ENCODE peak calls at places on chromosomes 3 and 15, in six cellular contexts. K is activated CD4-positive, CD25-positive, alpha-beta regulatory T cell; N is Right ventricle myocardium superior; S is heart left ventricle; F is COR-L47; E is HEK293T. D is an unnamed sample.

GRCh38 chr3:149390772-149391212 is 13.3 kb upstream of the TM4SF1 start:
- DNase-seq in E (no peak), K (no peak), N (no peak), F (no peak), S (no peak), D (no peak)

GRCh38 chr15:56537881-56538280 is 72.9 kb upstream of the MNS1 start:
- DNase-seq in E (no peak), N (peak; percentile 49), F (no peak), K (no peak), S (no peak), D (peak; percentile 43)

GRCh38 chr3:42028474-42028873 is 62.7 kb upstream of the TRAK1 start:
- DNase-seq in F (no peak), E (no peak), K (no peak), N (no peak), S (no peak), D (no peak)

GRCh38 chr3:113968986-113969385 is 21.2 kb downstream of the ZDHHC23 start:
- DNase-seq in N (no peak), S (no peak), E (no peak), F (no peak), K (no peak), D (no peak)

GRCh38 chr15:77506311-77507150 is 85.8 kb downstream of the HMG20A start:
- DNase-seq in K (no peak), F (no peak), E (no peak), N (peak; percentile 88), S (peak; percentile 90), D (no peak)

GRCh38 chr15:91472316-91472756 is 372.3 kb downstream of the SV2B start:
- DNase-seq in E (no peak), N (no peak), F (no peak), K (no peak), S (no peak), D (no peak)

GRCh38 chr3:24088782-24089181 is 143.7 kb downstream of the NR1D2 start:
- DNase-seq in S (no peak), E (peak; percentile 55), K (no peak), N (no peak), F (no peak), D (no peak)

GRCh38 chr3:53806182-53807116 is 39.8 kb downstream of the CHDH start:
- DNase-seq in S (no peak), F (no peak), N (peak; percentile 59), K (no peak), E (no peak), D (no peak)

D was measured in GF-D8.